ENCODE peak calls at places on chromosome 19, in six cellular contexts. F is AG04450, C is heart right ventricle, X is psoas muscle, L is kidney, B is cardiac muscle cell. Y is an unnamed sample.

GRCh38 chr19:12546068-12546467 is 5.2 kb downstream of the ZNF564 start:
- DNase-seq in F (no peak), C (no peak), X (no peak), L (no peak), B (no peak), Y (no peak)

GRCh38 chr19:45442927-45443461 is 19.3 kb upstream of the ERCC1 start:
- DNase-seq in F (no peak), C (no peak), X (no peak), L (no peak), B (peak; percentile 48), Y (peak; percentile 59)

GRCh38 chr19:48770223-48770622 is 14.9 kb downstream of the FGF21 start:
- DNase-seq in F (no peak), C (no peak), X (no peak), L (no peak), B (peak; percentile 88), Y (no peak)

GRCh38 chr19:43725468-43725867 is 9.6 kb downstream of the IRGC start:
- DNase-seq in F (no peak), C (no peak), X (no peak), L (no peak), B (peak; percentile 18), Y (no peak)

GRCh38 chr19:40519352-40520322 is 52.8 kb downstream of the SPTBN4 start:
- DNase-seq in F (no peak), C (peak; percentile 33), X (peak; percentile 63), L (no peak), B (peak; percentile 57), Y (no peak)

GRCh38 chr19:7742575-7742974 is 4.8 kb downstream of the CD209 start:
- DNase-seq in F (no peak), C (no peak), X (no peak), L (peak; percentile 4), B (no peak), Y (no peak)

GRCh38 chr19:590750-591098 is 1.0 kb downstream of the HCN2 start:
- DNase-seq in F (no peak), C (no peak), X (no peak), L (no peak), B (no peak), Y (no peak)

GRCh38 chr19:709196-709964 is 645 bp downstream of the PALM start:
- DNase-seq in F (no peak), C (no peak), X (no peak), L (peak; percentile 76), B (no peak), Y (no peak)

GRCh38 chr19:38669532-38669931 is 22.1 kb downstream of the ACTN4 start:
- DNase-seq in F (no peak), C (no peak), X (peak; percentile 45), L (peak; percentile 67), B (no peak), Y (no peak)

GRCh38 chr19:30669329-30670010 is 297.3 kb downstream of the ZNF536 start:
- DNase-seq in F (no peak), C (peak; percentile 76), X (peak; percentile 75), L (peak; percentile 84), B (peak; percentile 43), Y (peak; percentile 34)

GRCh38 chr19:40862785-40863184 is 12.5 kb upstream of the CYP2A6 start:
- DNase-seq in F (no peak), C (no peak), X (no peak), L (no peak), B (peak; percentile 53), Y (peak; percentile 40)

GRCh38 chr19:13978721-13979191 is 26.4 kb downstream of the DCAF15 start:
- DNase-seq in F (no peak), C (no peak), X (no peak), L (no peak), B (peak; percentile 18), Y (no peak)

GRCh38 chr19:54002495-54003315 is 11.3 kb downstream of the CACNG6 start:
- DNase-seq in F (no peak), C (no peak), X (no peak), L (no peak), B (no peak), Y (no peak)

GRCh38 chr19:53659292-53659691 is 27.5 kb downstream of the DPRX start:
- DNase-seq in F (no peak), C (no peak), X (no peak), L (no peak), B (peak; percentile 1), Y (no peak)

GRCh38 chr19:10286803-10287737 is at the start of gene ICAM4:
- DNase-seq in F (no peak), C (peak; percentile 90), X (peak; percentile 77), L (peak; percentile 97), B (peak; percentile 88), Y (no peak)

GRCh38 chr19:29664753-29665214 is 477 bp upstream of the PLEKHF1 start:
- DNase-seq in F (no peak), C (no peak), X (no peak), L (no peak), B (no peak), Y (no peak)

GRCh38 chr19:29622191-29623070 is 16.3 kb downstream of the POP4 start:
- DNase-seq in F (no peak), C (no peak), X (peak; percentile 29), L (peak; percentile 67), B (no peak), Y (no peak)

GRCh38 chr19:31578326-31578725 is 229.1 kb upstream of the TSHZ3 start:
- DNase-seq in F (no peak), C (no peak), X (no peak), L (no peak), B (no peak), Y (no peak)

GRCh38 chr19:45090034-45090433 is 2.9 kb upstream of the PPP1R37 start:
- DNase-seq in F (no peak), C (no peak), X (no peak), L (no peak), B (no peak), Y (no peak)

GRCh38 chr19:32336259-32337111 is 8.9 kb upstream of the ZNF507 start:
- DNase-seq in F (no peak), C (no peak), X (no peak), L (no peak), B (peak; percentile 88), Y (peak; percentile 64)

GRCh38 chr19:47729468-47729798 is 15.9 kb upstream of the NOP53 start:
- DNase-seq in F (no peak), C (peak; percentile 68), X (peak; percentile 79), L (peak; percentile 86), B (peak; percentile 90), Y (peak; percentile 85)

GRCh38 chr19:31361728-31362127 is 12.5 kb upstream of the TSHZ3 start:
- DNase-seq in F (no peak), C (no peak), X (no peak), L (no peak), B (no peak), Y (no peak)

GRCh38 chr19:57830071-57830602 is at the start of gene ZNF587B:
- DNase-seq in F (peak; percentile 27), C (peak; percentile 78), X (peak; percentile 84), L (peak; percentile 85), B (peak; percentile 92), Y (peak; percentile 57)

GRCh38 chr19:51325161-51325979 is 13.9 kb downstream of the IGLON5 start:
- DNase-seq in F (no peak), C (no peak), X (no peak), L (no peak), B (no peak), Y (no peak)

GRCh38 chr19:42407085-42407815 is 17.2 kb upstream of the CNFN start:
- DNase-seq in F (no peak), C (no peak), X (peak; percentile 38), L (peak; percentile 63), B (no peak), Y (no peak)

GRCh38 chr19:8827277-8827676 is 4.8 kb downstream of the ZNF558 start:
- DNase-seq in F (no peak), C (no peak), X (no peak), L (no peak), B (peak; percentile 22), Y (no peak)

GRCh38 chr19:5052515-5052914 is 83.6 kb downstream of the KDM4B start:
- DNase-seq in F (no peak), C (no peak), X (no peak), L (no peak), B (no peak), Y (no peak)
- TF ChIP-seq CTCF in F (no peak), C (no peak), X (no peak), L (no peak), B (peak; percentile 8), Y (no peak)

DNA sequence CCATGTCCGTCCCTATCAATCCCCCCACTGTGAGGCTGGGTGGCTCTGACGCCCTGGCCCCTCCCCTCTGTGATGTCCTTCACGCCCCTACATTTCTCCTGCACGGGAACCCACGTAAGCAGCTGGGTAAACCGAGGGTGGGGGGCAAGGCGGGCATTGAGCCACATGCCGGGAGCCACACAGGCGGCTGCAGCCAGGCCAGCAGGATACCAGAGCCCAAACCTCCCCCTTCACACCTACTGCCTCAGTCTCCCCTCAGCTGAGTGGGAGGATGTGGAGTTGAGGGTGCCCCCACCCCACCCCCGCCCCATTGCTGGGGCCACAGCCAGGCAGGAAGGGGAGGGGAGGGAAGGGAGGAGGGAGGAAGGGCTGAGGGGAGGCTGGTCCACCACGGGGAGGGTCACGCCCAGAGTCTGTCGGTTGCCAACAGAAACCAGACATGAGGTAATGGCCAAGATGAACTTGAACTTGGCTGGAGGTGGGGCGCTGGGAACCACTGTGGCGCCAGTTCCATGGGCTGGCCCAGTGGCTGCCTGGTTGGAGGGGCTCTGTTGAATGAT is 20.9 kb downstream of the SMIM24 start:
- DNase-seq in F (peak; percentile 58), C (peak; percentile 76), X (peak; percentile 92), L (peak; percentile 94), B (peak; percentile 96), Y (peak; percentile 93)
- H3K4me3 ChIP-seq in F (no peak overlapping the region), C (peak overlapping the region; percentile 13), X (no peak overlapping the region), L (no peak overlapping the region), B (no peak overlapping the region), Y (no peak overlapping the region)

GRCh38 chr19:11380653-11381534 is 3.2 kb downstream of the EPOR start:
- DNase-seq in F (peak; percentile 80), C (peak; percentile 93), X (peak; percentile 97), L (peak; percentile 97), B (peak; percentile 96), Y (peak; percentile 93)

GRCh38 chr19:11383706-11384048 is 437 bp downstream of the EPOR start:
- DNase-seq in F (no peak), C (no peak), X (no peak), L (no peak), B (no peak), Y (no peak)

GRCh38 chr19:11382898-11383705 is 1.0 kb downstream of the EPOR start:
- DNase-seq in F (no peak), C (peak; percentile 58), X (peak; percentile 71), L (peak; percentile 89), B (peak; percentile 42), Y (no peak)

GRCh38 chr19:11379857-11380350 is 4.2 kb downstream of the EPOR start:
- DNase-seq in F (no peak), C (no peak), X (no peak), L (no peak), B (no peak), Y (no peak)

GRCh38 chr19:11381535-11382369 is 2.4 kb downstream of the EPOR start:
- DNase-seq in F (no peak), C (peak; percentile 79), X (peak; percentile 85), L (peak; percentile 93), B (peak; percentile 93), Y (peak; percentile 93)
- TF ChIP-seq CTCF in F (peak; percentile 16), C (no peak), X (no peak), L (peak; percentile 7), B (peak; percentile 24), Y (peak; percentile 2)

DNA sequence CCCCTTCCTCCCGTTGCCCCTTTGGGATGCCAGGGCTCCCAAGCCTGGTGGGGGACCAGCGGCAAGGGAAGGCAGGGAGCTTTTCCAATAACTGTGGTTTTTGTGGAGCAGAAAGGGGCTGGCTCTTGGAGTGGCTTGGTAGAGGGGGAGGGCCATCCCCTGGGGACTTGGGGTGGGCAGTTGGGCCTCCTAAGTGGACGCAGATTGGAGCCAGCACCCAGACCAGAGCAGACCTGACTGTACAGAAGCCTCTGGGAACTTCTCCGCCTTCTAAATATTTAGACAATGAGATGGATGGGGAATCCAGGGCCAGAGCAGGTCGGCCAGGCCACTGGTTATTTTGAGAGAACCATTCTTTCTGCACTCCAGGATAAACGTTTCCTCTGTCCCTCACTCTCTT is 4.2 kb downstream of the PTGIR start:
- DNase-seq in F (no peak), C (no peak), X (peak; percentile 42), L (no peak), B (peak; percentile 70), Y (peak; percentile 63)
- H3K4me3 ChIP-seq in F (peak overlapping the region; percentile 43), C (peak overlapping the region; percentile 45), X (peak overlapping the region; percentile 36), L (no peak overlapping the region), B (no peak overlapping the region), Y (no peak overlapping the region)